ENCODE peak calls at places on chromosomes 5 and 9, in seven cellular contexts. One of them, this sample, is unnamed.
A peak's percentile ranks its signal among the peaks of the same experiment; 100 is the strongest.

GRCh38 chr5:16489322-16489791 is 23.8 kb upstream of the ZNF622 start:
- DNase-seq in NAMALWA: peak; percentile 61
- DNase-seq in caudate nucleus: no peak
- DNase-seq in activated CD4-positive, CD25-positive, alpha-beta regulatory T cell: no peak
- DNase-seq in Peyer's patch: no peak
- DNase-seq in spleen: no peak
- DNase-seq in neuronal stem cell: no peak
- DNase-seq in this sample: no peak

GRCh38 chr5:83472508-83473343 is 1.2 kb downstream of the VCAN start:
- DNase-seq in NAMALWA: no peak
- DNase-seq in caudate nucleus: no peak
- DNase-seq in activated CD4-positive, CD25-positive, alpha-beta regulatory T cell: no peak
- DNase-seq in Peyer's patch: no peak
- DNase-seq in spleen: peak; percentile 76
- DNase-seq in neuronal stem cell: peak; percentile 57
- DNase-seq in this sample: no peak

GRCh38 chr5:177409043-177409801 is at the start of gene F12:
- DNase-seq in NAMALWA: no peak
- DNase-seq in caudate nucleus: no peak
- DNase-seq in activated CD4-positive, CD25-positive, alpha-beta regulatory T cell: no peak
- DNase-seq in Peyer's patch: no peak
- DNase-seq in spleen: no peak
- DNase-seq in neuronal stem cell: no peak
- DNase-seq in this sample: no peak

GRCh38 chr5:180629703-180630382 is 19.6 kb downstream of the FLT4 start:
- DNase-seq in NAMALWA: no peak
- DNase-seq in caudate nucleus: no peak
- DNase-seq in activated CD4-positive, CD25-positive, alpha-beta regulatory T cell: no peak
- DNase-seq in Peyer's patch: no peak
- DNase-seq in spleen: no peak
- DNase-seq in neuronal stem cell: no peak
- DNase-seq in this sample: no peak

GRCh38 chr5:73994963-73995362 is 369.0 kb downstream of the ARHGEF28 start:
- DNase-seq in NAMALWA: no peak
- DNase-seq in caudate nucleus: no peak
- DNase-seq in activated CD4-positive, CD25-positive, alpha-beta regulatory T cell: no peak
- DNase-seq in Peyer's patch: no peak
- DNase-seq in spleen: no peak
- DNase-seq in neuronal stem cell: no peak
- DNase-seq in this sample: no peak

GRCh38 chr5:84292000-84292642 is 92.6 kb downstream of the EDIL3 start:
- DNase-seq in NAMALWA: no peak
- DNase-seq in caudate nucleus: no peak
- DNase-seq in activated CD4-positive, CD25-positive, alpha-beta regulatory T cell: no peak
- DNase-seq in Peyer's patch: no peak
- DNase-seq in spleen: no peak
- DNase-seq in neuronal stem cell: no peak
- DNase-seq in this sample: no peak

GRCh38 chr9:86511614-86512360 is 157.6 kb upstream of the TUT7 start:
- DNase-seq in NAMALWA: no peak
- DNase-seq in caudate nucleus: no peak
- DNase-seq in activated CD4-positive, CD25-positive, alpha-beta regulatory T cell: no peak
- DNase-seq in Peyer's patch: no peak
- DNase-seq in spleen: no peak
- DNase-seq in neuronal stem cell: no peak
- DNase-seq in this sample: no peak

GRCh38 chr9:92504881-92505280 is 22.6 kb upstream of the ASPN start:
- DNase-seq in NAMALWA: no peak
- DNase-seq in caudate nucleus: no peak
- DNase-seq in activated CD4-positive, CD25-positive, alpha-beta regulatory T cell: no peak
- DNase-seq in Peyer's patch: no peak
- DNase-seq in spleen: no peak
- DNase-seq in neuronal stem cell: no peak
- DNase-seq in this sample: no peak

GRCh38 chr5:136998864-136999263 is 500.3 kb downstream of the SPOCK1 start:
- DNase-seq in NAMALWA: no peak
- DNase-seq in caudate nucleus: no peak
- DNase-seq in activated CD4-positive, CD25-positive, alpha-beta regulatory T cell: no peak
- DNase-seq in Peyer's patch: no peak
- DNase-seq in spleen: no peak
- DNase-seq in neuronal stem cell: no peak
- DNase-seq in this sample: no peak

GRCh38 chr9:16315720-16316119 is 554.8 kb downstream of the BNC2 start:
- DNase-seq in NAMALWA: no peak
- DNase-seq in caudate nucleus: no peak
- DNase-seq in activated CD4-positive, CD25-positive, alpha-beta regulatory T cell: no peak
- DNase-seq in Peyer's patch: no peak
- DNase-seq in spleen: no peak
- DNase-seq in neuronal stem cell: no peak
- DNase-seq in this sample: no peak

GRCh38 chr5:73088026-73088425 is 32.3 kb upstream of the TMEM171 start:
- DNase-seq in NAMALWA: no peak
- DNase-seq in caudate nucleus: no peak
- DNase-seq in activated CD4-positive, CD25-positive, alpha-beta regulatory T cell: no peak
- DNase-seq in Peyer's patch: no peak
- DNase-seq in spleen: no peak
- DNase-seq in neuronal stem cell: no peak
- DNase-seq in this sample: no peak

This sample was measured in iPS DF 6.9.